ENCODE peak calls at places on chromosomes 5 and 9, in four cellular contexts. K is GM12878, W is K562, C is H1. E is an unnamed sample.

GRCh38 chr5:52786937-52787599 is 648 bp upstream of the ITGA1 start:
- DNase-seq in K (no peak), W (no peak), C (no peak), E (peak)

GRCh38 chr5:72494700-72495124 is 12.5 kb downstream of the ZNF366 start:
- DNase-seq in K (no peak), W (no peak), C (no peak), E (no peak)

GRCh38 chr5:1511651-1512540 is 11.9 kb downstream of the LPCAT1 start:
- DNase-seq in K (no peak), W (no peak), C (no peak), E (peak)

GRCh38 chr9:73038613-73039012 is 85.8 kb upstream of the ALDH1A1 start:
- DNase-seq in K (no peak), W (peak), C (no peak), E (no peak)

GRCh38 chr9:101458955-101459631 is 23.5 kb upstream of the ALDOB start:
- DNase-seq in K (no peak), W (peak), C (peak), E (peak)

GRCh38 chr5:10566556-10567068 is 2.7 kb downstream of the ANKRD33B start:
- DNase-seq in K (no peak), W (no peak), C (no peak), E (no peak)

GRCh38 chr5:178839319-178839704 is 20.4 kb upstream of the ZNF354B start:
- DNase-seq in K (no peak), W (peak), C (peak), E (peak)

GRCh38 chr5:67215592-67216471 is 19.2 kb upstream of the CD180 start:
- DNase-seq in K (peak), W (no peak), C (no peak), E (no peak)

GRCh38 chr5:59328801-59329296 is 564.7 kb downstream of the PDE4D start:
- DNase-seq in K (no peak), W (no peak), C (no peak), E (no peak)

GRCh38 chr5:73498057-73498992 is at the start of gene BTF3:
- DNase-seq in K (peak), W (peak), C (peak), E (peak)

GRCh38 chr9:33445389-33445881 is 2.0 kb downstream of the AQP3 start:
- DNase-seq in K (no peak), W (no peak), C (no peak), E (no peak)

GRCh38 chr5:172525633-172526360 is 71.5 kb upstream of the SH3PXD2B start:
- DNase-seq in K (no peak), W (no peak), C (no peak), E (no peak)

DNA sequence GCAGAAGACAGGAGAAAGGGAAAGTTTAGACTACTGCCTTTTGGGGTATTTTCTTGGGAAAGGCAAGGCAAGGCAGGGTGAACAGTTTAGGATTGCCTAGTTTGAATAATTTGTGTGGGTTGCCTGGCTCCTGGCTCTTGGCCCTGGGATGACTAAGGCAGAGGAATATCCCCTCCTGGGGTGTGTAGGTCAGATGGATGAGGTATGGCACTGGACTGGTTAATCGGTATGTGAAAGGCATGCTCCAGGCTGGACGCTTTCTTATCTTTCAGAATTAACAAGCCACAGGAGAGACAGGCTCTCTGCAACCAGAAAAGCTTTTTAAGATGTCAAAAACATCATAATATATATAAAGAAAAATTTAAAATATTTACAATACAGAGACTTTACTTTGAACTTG is 58.6 kb downstream of the STARD4 start:
- DNase-seq in K (no peak), W (no peak), C (no peak), E (no peak)
- TF ChIP-seq EGR1 in K (no peak), W (no peak), C (no peak), E (no peak)

DNA sequence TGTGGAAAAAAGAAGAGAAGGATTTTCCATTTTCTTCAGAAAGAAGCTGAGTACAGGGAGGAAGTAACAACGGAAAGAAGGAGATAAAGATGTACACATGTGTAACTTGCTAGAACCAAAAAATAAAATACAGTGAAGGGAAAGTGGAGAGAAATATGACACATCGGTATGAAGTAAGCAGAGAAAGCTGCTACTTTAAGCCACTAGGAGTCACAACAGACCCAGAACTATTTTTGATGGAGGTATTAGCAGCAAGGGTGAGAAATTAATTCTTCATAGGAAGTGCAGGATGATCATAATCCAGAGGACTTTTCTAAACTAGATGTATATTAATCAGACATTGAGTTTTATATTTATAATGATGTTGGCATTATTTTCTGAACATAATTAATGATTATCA is 88.5 kb downstream of the FAM174A start:
- DNase-seq in K (no peak), W (no peak), C (no peak), E (no peak)
- TF ChIP-seq EGR1 in K (no peak), W (no peak), C (no peak), E (no peak)

DNA sequence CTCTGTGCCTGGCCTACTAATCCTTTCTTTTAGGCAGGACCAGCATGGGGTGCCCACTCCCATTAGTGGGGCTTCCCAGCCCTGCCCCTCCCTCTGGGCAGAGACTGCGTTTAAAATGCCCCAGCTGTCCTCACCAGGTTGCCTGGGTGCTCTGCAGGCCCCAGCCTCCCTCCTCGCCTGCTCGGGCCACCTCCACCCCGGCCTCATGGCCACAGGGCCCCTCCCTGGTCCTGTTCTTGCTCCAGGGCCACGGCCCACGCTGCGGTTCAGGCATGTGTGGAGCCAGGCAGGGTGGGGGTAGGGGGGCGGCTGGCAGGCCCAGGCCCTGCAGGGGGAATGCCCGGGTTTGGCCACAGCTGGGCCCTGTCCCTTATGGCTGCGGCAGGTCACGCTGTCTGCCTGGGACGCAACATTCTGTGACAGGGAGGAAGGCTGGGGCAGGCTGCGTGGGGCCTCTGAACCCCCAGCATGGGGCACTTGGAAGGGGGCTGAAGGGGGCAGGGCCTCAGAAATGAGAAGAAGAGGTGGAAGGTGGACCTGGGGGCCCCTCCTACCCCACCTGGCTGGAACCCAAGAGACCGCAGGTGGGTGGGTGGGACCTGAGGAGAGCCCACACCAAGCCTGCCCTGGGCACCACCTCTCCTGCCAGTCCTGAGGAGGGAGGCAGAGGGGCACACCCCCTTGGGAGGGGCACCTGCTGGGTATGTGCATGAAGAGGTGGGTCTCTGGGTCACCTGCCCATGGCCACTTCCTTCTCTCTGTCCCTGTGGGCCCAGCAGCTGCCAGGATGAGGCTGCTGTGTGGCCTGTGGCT is at the start of gene LCN12:
- DNase-seq in K (no peak), W (no peak), C (no peak), E (no peak)
- TF ChIP-seq EGR1 in K (no peak), W (no peak), C (no peak), E (no peak)

GRCh38 chr5:62206150-62206829 is 99.7 kb upstream of the KIF2A start:
- DNase-seq in K (no peak), W (peak), C (peak), E (peak)
- TF ChIP-seq EGR1 in K (no peak), W (no peak), C (no peak), E (no peak)

GRCh38 chr9:134661791-134662142 is 20.2 kb downstream of the COL5A1 start:
- DNase-seq in K (no peak), W (no peak), C (no peak), E (no peak)

GRCh38 chr9:134663084-134663483 is 21.5 kb downstream of the COL5A1 start:
- DNase-seq in K (no peak), W (no peak), C (no peak), E (no peak)

GRCh38 chr9:134661299-134661698 is 19.7 kb downstream of the COL5A1 start:
- DNase-seq in K (no peak), W (no peak), C (no peak), E (no peak)

GRCh38 chr9:134663753-134664415 is 22.3 kb downstream of the COL5A1 start:
- DNase-seq in K (no peak), W (no peak), C (no peak), E (no peak)

DNA sequence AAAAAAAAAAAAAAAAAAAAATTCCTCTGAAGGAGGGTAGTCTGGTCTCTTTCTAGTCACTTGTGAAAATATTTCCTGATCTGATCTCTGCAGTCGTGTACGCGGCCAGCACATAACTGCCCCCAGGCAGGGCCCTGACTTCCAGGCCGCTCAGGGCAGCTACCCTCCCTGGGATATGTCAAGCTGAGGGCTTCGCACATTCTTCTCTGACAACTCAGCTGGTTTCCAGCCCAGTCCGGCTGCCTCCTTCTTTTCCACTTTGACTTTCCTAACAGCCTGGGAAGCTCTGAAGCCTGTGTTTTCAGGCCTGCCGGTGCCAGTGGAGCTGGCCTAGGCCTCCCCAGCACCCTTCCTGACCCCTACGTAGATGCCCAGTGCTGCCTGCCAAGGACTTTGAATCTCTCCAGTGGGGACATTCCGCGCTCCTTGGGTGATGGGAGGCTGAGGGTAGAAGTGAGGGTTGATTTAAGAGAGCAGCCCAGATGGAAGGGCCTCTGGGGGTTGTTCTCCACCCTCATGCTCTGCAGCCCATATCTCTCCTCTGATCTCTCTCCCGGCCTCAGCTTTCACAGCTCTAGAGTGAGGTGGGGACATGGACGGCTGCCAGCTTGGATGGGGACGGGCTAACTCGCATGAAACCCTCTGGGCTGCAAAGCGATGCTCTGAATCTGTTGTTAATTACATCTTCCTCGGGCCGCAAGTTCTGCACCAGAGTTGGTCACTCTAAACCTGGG is 20.7 kb downstream of the COL5A1 start:
- DNase-seq in K (no peak), W (no peak), C (no peak), E (no peak)
- TF ChIP-seq EGR1 in K (no peak), W (no peak), C (no peak), E (no peak)

DNA sequence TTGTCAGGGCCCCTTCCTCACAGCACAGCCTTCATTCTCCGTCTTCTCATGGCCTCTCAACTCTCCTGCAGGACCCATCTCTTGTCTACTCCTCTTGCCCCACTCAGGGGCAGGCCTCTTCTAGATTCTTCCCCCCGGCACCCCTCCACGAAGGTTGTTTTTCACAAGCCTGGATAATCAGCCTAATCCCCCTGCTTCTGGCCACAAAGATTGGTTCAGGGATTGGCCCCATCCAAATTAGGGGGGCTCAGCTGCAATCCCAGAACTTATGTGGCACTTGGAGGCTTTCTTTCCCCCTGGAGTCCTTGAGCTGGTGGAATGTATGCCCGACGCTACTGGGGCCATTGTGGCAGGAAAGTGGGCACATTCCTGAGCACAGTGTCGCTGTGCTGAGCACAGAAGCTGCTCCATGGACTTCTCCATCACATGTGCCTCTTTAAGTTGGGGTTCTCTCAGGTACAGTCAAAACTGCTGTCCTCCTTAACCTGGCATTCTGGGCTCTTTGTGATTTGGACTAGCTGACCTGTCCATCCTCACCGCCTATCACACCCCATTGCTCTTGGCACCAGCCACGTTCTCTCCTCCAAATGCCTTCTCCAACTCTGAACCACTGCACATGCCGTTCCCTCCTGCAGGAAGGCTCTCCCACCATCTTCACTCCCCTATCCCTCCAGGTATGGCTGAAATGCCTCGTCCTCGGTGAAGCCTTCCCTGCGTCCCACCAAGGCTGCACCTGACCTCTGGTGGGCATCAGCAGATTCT is 66.8 kb upstream of the RNF130 start:
- DNase-seq in K (no peak), W (no peak), C (no peak), E (no peak)
- TF ChIP-seq EGR1 in K (no peak), W (no peak), C (no peak), E (no peak)

GRCh38 chr9:25678147-25678666 is at the start of gene TUSC1:
- DNase-seq in K (no peak), W (no peak), C (no peak), E (no peak)

GRCh38 chr9:25678846-25679360 is 659 bp upstream of the TUSC1 start:
- DNase-seq in K (no peak), W (no peak), C (no peak), E (no peak)

GRCh38 chr9:25681270-25681669 is 3.0 kb upstream of the TUSC1 start:
- DNase-seq in K (no peak), W (no peak), C (no peak), E (no peak)

DNA sequence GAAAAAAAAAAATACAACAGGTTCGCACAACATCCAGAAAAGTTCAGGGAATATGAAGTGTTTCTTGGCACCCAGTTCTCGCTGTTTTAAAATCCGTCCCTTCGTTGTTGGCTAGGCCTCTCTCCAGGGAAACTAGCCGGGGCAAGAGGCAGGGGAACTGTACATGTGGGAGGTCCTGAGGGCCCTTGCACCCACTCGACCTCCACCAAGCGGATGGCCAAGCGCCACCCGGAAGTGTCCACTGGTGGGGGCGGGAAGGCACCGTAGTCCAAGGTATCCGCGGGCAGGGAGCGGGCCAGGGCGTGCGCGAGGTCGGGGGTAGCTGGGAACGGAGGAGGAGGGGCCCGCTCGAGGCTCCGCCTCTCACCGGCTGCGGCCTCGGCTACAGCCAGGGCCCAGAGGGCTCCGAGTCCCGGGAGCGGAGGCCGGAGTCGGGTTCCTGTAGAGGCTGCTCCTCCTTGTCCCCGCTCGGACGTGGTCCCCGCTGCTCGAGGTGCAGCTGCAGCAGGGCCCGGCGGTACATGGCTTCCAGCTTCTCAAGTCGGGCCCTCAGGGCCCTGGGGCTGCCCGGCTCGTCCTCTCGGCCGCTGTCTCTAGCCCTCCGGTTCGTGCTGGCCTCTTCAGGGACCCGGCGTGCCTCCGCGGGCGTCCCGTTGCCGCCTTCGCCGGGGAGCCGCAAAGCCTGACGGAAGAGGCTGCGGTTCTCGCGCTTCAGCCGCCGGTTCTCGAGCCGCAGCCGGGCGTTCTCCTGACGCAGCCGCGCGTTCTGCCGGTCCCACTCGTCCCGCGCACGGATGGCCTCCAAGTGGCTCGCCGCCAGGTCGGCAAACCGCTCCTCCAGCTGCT is 720 bp downstream of the TUSC1 start:
- DNase-seq in K (no peak), W (no peak), C (no peak), E (no peak)
- TF ChIP-seq EGR1 in K (no peak), W (no peak), C (no peak), E (no peak)